ENCODE peak calls at places on chromosomes 1 and 21, in four cellular contexts. N is T-helper 1 cell; F is AG20443; J is activated CD4-positive, alpha-beta T cell treated with anti-CD3 and anti-CD28 coated beads, Interleukin-2, amount 50 U/mL, for 48 hours. D is an unnamed sample.

GRCh38 chr1:215665212-215665611 is 98.1 kb downstream of the KCTD3 start:
- DNase-seq in N (no peak), J (peak), F (no peak), D (no peak)

GRCh38 chr21:44943686-44944550 is 4.1 kb downstream of the SLX9 start:
- DNase-seq in F (no peak), N (no peak), J (no peak), D (no peak)

GRCh38 chr1:87346130-87346804 is 17.6 kb downstream of the LMO4 start:
- DNase-seq in N (no peak), J (no peak), F (no peak), D (no peak)

GRCh38 chr1:154434346-154435075 is 29.4 kb downstream of the IL6R start:
- DNase-seq in J (no peak), F (no peak), N (no peak), D (no peak)

GRCh38 chr1:97903626-97904025 is 17.2 kb downstream of the DPYD start:
- DNase-seq in N (no peak), J (no peak), F (no peak), D (no peak)

GRCh38 chr1:78987042-78987441 is 19.5 kb downstream of the ADGRL4 start:
- DNase-seq in N (no peak), F (no peak), J (no peak), D (no peak)

GRCh38 chr1:214808845-214809460 is 206.0 kb downstream of the CENPF start:
- DNase-seq in N (no peak), F (peak), J (no peak), D (no peak)

GRCh38 chr1:192448026-192448578 is 127.5 kb upstream of the RGS1 start:
- DNase-seq in N (no peak), F (no peak), J (no peak), D (no peak)

GRCh38 chr1:16462773-16463330 is 22.3 kb downstream of the NECAP2 start:
- DNase-seq in F (no peak), J (no peak), N (no peak), D (no peak)